ENCODE peak calls at places on chromosomes 13 and 19, in five cellular contexts. P is neuronal stem cell, B is H1, M is mesenchymal stem cell, D is trophoblast cell. R is an unnamed sample.

GRCh38 chr13:53191091-53191490 is 162.5 kb downstream of the OLFM4 start:
- DNase-seq in P (peak), B (no peak), M (no peak), D (peak), R (peak)

GRCh38 chr19:17289489-17289888 is 7.8 kb downstream of the ANKLE1 start:
- DNase-seq in B (peak), D (peak), P (peak), M (peak), R (peak)

GRCh38 chr13:70255406-70255991 is 147.2 kb upstream of the KLHL1 start:
- DNase-seq in B (no peak), P (no peak), D (no peak), M (no peak), R (no peak)

GRCh38 chr19:16920816-16921529 is 32.2 kb downstream of the F2RL3 start:
- DNase-seq in B (no peak), P (no peak), D (peak), M (peak), R (no peak)

GRCh38 chr13:80215368-80215767 is 125.6 kb downstream of the SPRY2 start:
- DNase-seq in P (no peak), M (peak), D (peak), B (no peak), R (no peak)

GRCh38 chr13:109412232-109412935 is 374.0 kb downstream of the IRS2 start:
- DNase-seq in M (peak), P (peak), D (peak), B (peak), R (peak)

GRCh38 chr19:2507109-2507508 is 31.2 kb downstream of the GADD45B start:
- DNase-seq in P (no peak), D (peak), B (no peak), M (peak), R (no peak)

GRCh38 chr19:18156841-18157464 is 4.0 kb downstream of the PIK3R2 start:
- DNase-seq in M (peak), B (no peak), P (no peak), D (no peak), R (no peak)

GRCh38 chr19:46761418-46761831 is 15.2 kb upstream of the STRN4 start:
- DNase-seq in P (no peak), B (no peak), D (no peak), M (no peak), R (no peak)

GRCh38 chr19:13301627-13302334 is 151.6 kb downstream of the IER2 start:
- DNase-seq in D (no peak), B (no peak), M (no peak), P (no peak), R (no peak)

GRCh38 chr19:1904385-1905070 is 671 bp upstream of the ADAT3 start:
- DNase-seq in B (peak), D (peak), P (peak), M (peak), R (peak)

GRCh38 chr13:52461265-52461664 is 6.0 kb downstream of the CKAP2 start:
- DNase-seq in B (no peak), D (no peak), M (no peak), P (no peak), R (no peak)

GRCh38 chr19:5805465-5806132 is 732 bp downstream of the NRTN start:
- DNase-seq in B (peak), D (peak), M (peak), P (peak), R (peak)

GRCh38 chr19:17123041-17123440 is 47.5 kb downstream of the MYO9B start:
- DNase-seq in B (no peak), P (no peak), M (no peak), D (no peak), R (no peak)

GRCh38 chr19:19445911-19446361 is 40.5 kb downstream of the GATAD2A start:
- DNase-seq in B (no peak), D (no peak), P (no peak), M (no peak), R (no peak)

GRCh38 chr19:49492573-49493411 is 3.4 kb upstream of the RPS11 start:
- DNase-seq in D (peak), P (no peak), B (peak), M (peak), R (no peak)

GRCh38 chr13:24348385-24348784 is 39.0 kb downstream of the C1QTNF9 start:
- DNase-seq in B (no peak), M (no peak), P (no peak), D (no peak), R (no peak)

GRCh38 chr19:55384576-55385235 is 614 bp upstream of the TMEM238 start:
- DNase-seq in D (no peak), B (peak), P (no peak), M (no peak), R (no peak)

GRCh38 chr19:13920940-13921744 is 15.1 kb downstream of the CC2D1A start:
- DNase-seq in P (no peak), D (peak), B (peak), M (peak), R (peak)

GRCh38 chr19:16542894-16543498 is 759 bp upstream of the CHERP start:
- DNase-seq in B (no peak), M (peak), D (no peak), P (peak), R (no peak)

GRCh38 chr19:11296264-11296663 is 304 bp downstream of the TSPAN16 start:
- DNase-seq in M (no peak), D (no peak), B (no peak), P (no peak), R (no peak)

GRCh38 chr13:77857810-77858209 is 60.8 kb downstream of the EDNRB start:
- DNase-seq in B (no peak), D (no peak), P (no peak), M (peak), R (no peak)

GRCh38 chr13:109778102-109778542 is 8.3 kb downstream of the IRS2 start:
- DNase-seq in M (peak), D (peak), P (no peak), B (no peak), R (no peak)

GRCh38 chr19:19562665-19563347 is 24.7 kb downstream of the CILP2 start:
- DNase-seq in M (no peak), B (peak), D (no peak), P (no peak), R (no peak)

GRCh38 chr19:38769635-38770211 is 3.6 kb downstream of the LGALS7 start:
- DNase-seq in D (peak), M (peak), B (peak), P (no peak), R (peak)

GRCh38 chr19:45506991-45507863 is at the start of gene VASP:
- DNase-seq in D (peak), B (peak), P (peak), M (peak), R (peak)

GRCh38 chr19:50046649-50047503 is 21.1 kb downstream of the ZNF473 start:
- DNase-seq in B (peak), M (no peak), D (peak), P (no peak), R (no peak)

GRCh38 chr13:41708648-41709175 is 251.4 kb downstream of the RGCC start:
- DNase-seq in M (no peak), B (no peak), P (no peak), D (peak), R (no peak)

GRCh38 chr19:18308948-18309325 is 13.9 kb downstream of the LSM4 start:
- DNase-seq in D (no peak), B (no peak), P (no peak), M (no peak), R (no peak)

GRCh38 chr13:27954406-27954851 is 14.7 kb downstream of the CDX2 start:
- DNase-seq in B (peak), P (no peak), D (peak), M (peak), R (peak)

GRCh38 chr13:100666124-100666523 is 8.5 kb downstream of the TMTC4 start:
- DNase-seq in B (no peak), M (no peak), D (no peak), P (no peak), R (no peak)

GRCh38 chr19:35702223-35703012 is 1.9 kb upstream of the ZBTB32 start:
- DNase-seq in M (peak), B (peak), D (peak), P (peak), R (peak)

GRCh38 chr19:10422846-10423245 is 2.5 kb downstream of the PDE4A start:
- DNase-seq in B (no peak), D (no peak), P (no peak), M (no peak), R (no peak)

GRCh38 chr13:92843549-92843948 is 383.1 kb upstream of the GPC6 start:
- DNase-seq in P (no peak), M (peak), B (no peak), D (no peak), R (no peak)

GRCh38 chr19:57002765-57003164 is 117.0 kb upstream of the USP29 start:
- DNase-seq in P (no peak), B (no peak), M (no peak), D (no peak), R (no peak)

GRCh38 chr13:50352720-50353491 is 337.7 kb downstream of the KCNRG start:
- DNase-seq in M (peak), D (no peak), B (no peak), P (no peak), R (no peak)

GRCh38 chr13:99909836-99910619 is 61.5 kb downstream of the ZIC5 start:
- DNase-seq in D (no peak), P (no peak), B (no peak), M (no peak), R (no peak)

GRCh38 chr13:46893820-46894533 is 2.9 kb downstream of the HTR2A start:
- DNase-seq in B (peak), D (peak), P (peak), M (peak), R (peak)
- H4K8ac ChIP-seq in B (no peak), D (peak), P (no peak), M (peak), R (no peak)

GRCh38 chr13:59279024-59279423 is 884.7 kb downstream of the DIAPH3 start:
- DNase-seq in P (no peak), D (no peak), B (no peak), M (peak), R (no peak)

GRCh38 chr13:59276436-59276835 is 887.3 kb downstream of the DIAPH3 start:
- DNase-seq in D (peak), B (no peak), P (no peak), M (peak), R (no peak)

GRCh38 chr13:59277106-59277505 is 886.6 kb downstream of the DIAPH3 start:
- DNase-seq in M (no peak), B (no peak), D (peak), P (no peak), R (no peak)

DNA sequence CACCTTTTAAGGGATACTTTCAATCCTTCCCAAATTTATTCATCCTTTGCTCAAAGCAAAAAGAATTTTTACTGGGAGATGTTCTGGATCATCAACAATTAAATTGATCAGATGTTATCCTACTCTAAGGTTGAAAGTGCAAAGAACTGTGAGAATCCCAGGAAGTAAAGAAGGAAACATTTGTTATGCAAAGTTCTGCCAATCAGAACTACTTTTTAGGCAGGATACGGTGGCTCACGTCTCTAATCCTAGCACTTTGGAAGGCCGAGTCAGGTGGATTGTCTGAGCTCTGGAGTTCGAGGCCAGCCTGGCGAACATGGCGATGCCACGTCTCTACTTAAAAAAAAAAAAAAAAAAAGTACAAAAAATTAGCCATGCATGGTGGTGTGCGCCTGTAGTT is 882.3 kb downstream of the DIAPH3 start:
- DNase-seq in D (no peak), P (no peak), M (no peak), B (no peak), R (no peak)
- H2BK12ac ChIP-seq in D (no peak), P (no peak), M (no peak), B (no peak), R (no peak)

DNA sequence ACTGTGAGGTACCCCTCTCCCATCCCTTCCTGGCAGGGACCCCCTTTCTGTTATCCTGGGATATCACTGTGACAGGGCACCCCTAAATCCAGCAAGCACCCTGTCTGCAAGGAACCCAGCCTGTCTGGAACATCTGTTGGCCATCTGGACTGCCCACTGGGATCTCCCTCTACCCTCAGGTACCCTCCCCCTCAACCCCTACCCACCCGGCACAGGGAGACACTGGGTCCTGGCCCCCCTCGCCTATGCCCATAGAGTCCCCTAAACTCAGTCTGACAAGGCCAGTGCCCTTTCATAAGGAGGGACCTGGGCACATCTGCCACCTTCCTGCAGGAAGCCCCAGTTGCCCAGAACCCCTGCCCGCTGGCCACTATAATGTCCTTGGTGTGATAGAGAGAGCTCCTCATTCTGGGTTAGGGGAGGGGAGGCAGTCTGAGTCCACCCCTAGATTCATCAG is 2.8 kb upstream of the SLC27A5 start:
- DNase-seq in M (no peak), B (no peak), P (no peak), D (no peak), R (no peak)
- H4K8ac ChIP-seq in M (peak), B (peak), P (peak), D (peak), R (no peak)

GRCh38 chr13:26111797-26112196 is 60.0 kb upstream of the SHISA2 start:
- DNase-seq in D (no peak), P (no peak), B (no peak), M (no peak), R (no peak)

GRCh38 chr13:26112843-26113242 is 61.0 kb upstream of the SHISA2 start:
- DNase-seq in P (no peak), M (no peak), B (no peak), D (peak), R (no peak)

GRCh38 chr13:26117620-26118019 is 65.8 kb upstream of the SHISA2 start:
- DNase-seq in B (no peak), D (no peak), P (no peak), M (no peak), R (no peak)
- H2BK12ac ChIP-seq in B (no peak), D (no peak), P (no peak), M (no peak), R (no peak)

R was measured in H9.